ENCODE peak calls at places on chromosome 1, in nine cellular contexts. N is NCI-H748 treated with DMSO at 0.1 percent for 48 hours; A is activated CD8-positive, alpha-beta memory T cell treated with anti-CD3 and anti-CD28 coated beads, Interleukin-2, amount 50 U/mL, for 48 hours; E is SHP77 treated with DMSO at 0.1 percent for 48 hours; P is activated T-cell treated with anti-CD3 and anti-CD28 coated beads for 1 hour; O is HT-29; S is heart left ventricle; Q is neural progenitor cell; B is A172. R is an unnamed sample.

GRCh38 chr1:211643324-211644212 is 31.9 kb downstream of the NEK2 start:
- DNase-seq in N (peak; percentile 50), A (peak; percentile 53), E (peak; percentile 33), P (no peak), O (peak; percentile 97), S (no peak), Q (peak; percentile 19), B (peak; percentile 52), R (no peak)

GRCh38 chr1:201127755-201128455 is 921 bp upstream of the ASCL5 start:
- DNase-seq in N (no peak), A (no peak), E (no peak), P (no peak), O (no peak), S (no peak), Q (no peak), B (no peak), R (no peak)

GRCh38 chr1:32028746-32029145 is 15.1 kb downstream of the KHDRBS1 start:
- DNase-seq in N (no peak), A (no peak), E (no peak), P (no peak), O (no peak), S (no peak), Q (no peak), B (no peak), R (no peak)

GRCh38 chr1:27804791-27805190 is 25.8 kb upstream of the PPP1R8 start:
- DNase-seq in N (no peak), A (no peak), E (no peak), P (no peak), O (no peak), S (no peak), Q (no peak), B (no peak), R (no peak)

GRCh38 chr1:227937531-227938145 is 10.1 kb downstream of the WNT9A start:
- DNase-seq in N (no peak), A (no peak), E (no peak), P (no peak), O (no peak), S (no peak), Q (no peak), B (no peak), R (peak; percentile 54)

GRCh38 chr1:118304722-118305344 is 119.8 kb upstream of the SPAG17 start:
- DNase-seq in N (peak; percentile 22), A (no peak), E (no peak), P (no peak), O (peak; percentile 28), S (no peak), Q (peak; percentile 64), B (peak; percentile 20), R (no peak)

GRCh38 chr1:29753771-29754607 is 517.7 kb downstream of the PTPRU start:
- DNase-seq in N (no peak), A (no peak), E (no peak), P (no peak), O (no peak), S (no peak), Q (no peak), B (no peak), R (peak; percentile 51)

GRCh38 chr1:198918920-198919319 is 280.1 kb downstream of the PTPRC start:
- DNase-seq in N (no peak), A (no peak), E (no peak), P (no peak), O (no peak), S (no peak), Q (no peak), B (no peak), R (no peak)

GRCh38 chr1:196608401-196609113 is at the start of gene KCNT2:
- DNase-seq in N (peak; percentile 84), A (no peak), E (peak; percentile 91), P (no peak), O (no peak), S (peak; percentile 56), Q (peak; percentile 97), B (peak; percentile 43), R (peak; percentile 96)

GRCh38 chr1:246725191-246725590 is 982 bp downstream of the SCCPDH start:
- DNase-seq in N (peak; percentile 23), A (no peak), E (no peak), P (no peak), O (no peak), S (no peak), Q (no peak), B (no peak), R (no peak)

GRCh38 chr1:159040206-159040605 is 30.5 kb downstream of the IFI16 start:
- DNase-seq in N (no peak), A (no peak), E (no peak), P (no peak), O (no peak), S (no peak), Q (no peak), B (peak; percentile 5), R (no peak)

GRCh38 chr1:90911353-90911752 is 110.5 kb downstream of the ZNF644 start:
- DNase-seq in N (no peak), A (no peak), E (no peak), P (no peak), O (no peak), S (no peak), Q (no peak), B (no peak), R (no peak)

R was measured in islet precursor cell.